ENCODE peak calls at places on chromosomes 16 and 17, in ten cellular contexts. T, K, B, A, Y, H, W, Q, G and R are unnamed samples.

GRCh38 chr16:88969361-88969831 is 7.6 kb downstream of the CBFA2T3 start:
- DNase-seq in A (peak), G (no peak), T (no peak), K (no peak), B (no peak), H (peak), Q (no peak), Y (no peak), W (no peak), R (no peak)

GRCh38 chr17:17682293-17682736 is 1.1 kb downstream of the RAI1 start:
- DNase-seq in K (no peak), G (no peak), Y (peak), H (no peak), T (no peak), B (no peak), Q (peak), W (peak), A (peak), R (peak)

GRCh38 chr16:81592353-81592866 is 147.8 kb downstream of the CMIP start:
- DNase-seq in W (no peak), A (no peak), G (no peak), K (no peak), T (no peak), B (no peak), Y (no peak), Q (no peak), H (no peak), R (no peak)

GRCh38 chr16:77618951-77619350 is 103.4 kb upstream of the NUDT7 start:
- DNase-seq in K (no peak), Q (no peak), H (no peak), T (no peak), G (no peak), B (no peak), W (no peak), Y (no peak), A (no peak), R (no peak)

GRCh38 chr16:1102921-1103648 is 7.0 kb upstream of the C1QTNF8 start:
- DNase-seq in T (peak), Q (peak), G (peak), K (no peak), B (no peak), W (peak), A (peak), H (no peak), Y (peak), R (peak)

GRCh38 chr17:6415616-6416015 is 19.3 kb downstream of the AIPL1 start:
- DNase-seq in W (no peak), Q (no peak), T (no peak), H (no peak), A (no peak), B (no peak), G (no peak), Y (no peak), K (no peak), R (no peak)

GRCh38 chr16:65386707-65387106 is 264.8 kb upstream of the CDH11 start:
- DNase-seq in A (no peak), W (no peak), Y (no peak), K (no peak), T (peak), B (no peak), H (no peak), Q (no peak), G (no peak), R (no peak)

GRCh38 chr16:89746043-89746442 is 24.7 kb downstream of the ZNF276 start:
- DNase-seq in Q (no peak), W (no peak), T (no peak), K (no peak), G (no peak), B (no peak), H (no peak), Y (no peak), A (no peak), R (no peak)

GRCh38 chr16:66910175-66910940 is 8.3 kb downstream of the CDH16 start:
- DNase-seq in K (no peak), G (no peak), T (no peak), Y (no peak), W (no peak), Q (no peak), H (no peak), B (no peak), A (peak), R (no peak)

GRCh38 chr17:62075308-62075815 is 10.3 kb upstream of the MED13 start:
- DNase-seq in A (no peak), T (peak), K (no peak), H (no peak), Q (no peak), W (no peak), Y (no peak), G (no peak), B (no peak), R (no peak)

GRCh38 chr16:8768701-8769100 is 28.7 kb downstream of the TMEM186 start:
- DNase-seq in T (no peak), G (no peak), Q (no peak), B (no peak), K (no peak), Y (no peak), H (no peak), A (no peak), W (no peak), R (no peak)

GRCh38 chr17:7555320-7555948 is 3.1 kb upstream of the TNFSF13 start:
- DNase-seq in W (no peak), A (no peak), H (no peak), T (no peak), G (no peak), Y (no peak), Q (no peak), K (no peak), B (no peak), R (no peak)

GRCh38 chr17:60392845-60393702 is 1.1 kb upstream of the USP32 start:
- DNase-seq in H (peak), B (peak), G (no peak), Y (peak), A (peak), Q (peak), K (peak), W (peak), T (peak), R (peak)

GRCh38 chr16:74751658-74752057 is 23.0 kb downstream of the FA2H start:
- DNase-seq in B (no peak), A (no peak), W (no peak), K (no peak), T (no peak), Y (no peak), H (no peak), Q (no peak), G (no peak), R (no peak)

GRCh38 chr16:30185141-30185682 is 1.8 kb downstream of the CORO1A start:
- DNase-seq in T (no peak), A (peak), H (no peak), W (no peak), G (no peak), Y (no peak), K (no peak), Q (no peak), B (peak), R (no peak)

GRCh38 chr17:79968116-79968515 is 67.6 kb downstream of the TBC1D16 start:
- DNase-seq in G (no peak), W (no peak), H (no peak), Y (no peak), A (peak), T (no peak), B (no peak), K (no peak), Q (no peak), R (no peak)

GRCh38 chr16:57196276-57196675 is 10.1 kb downstream of the RSPRY1 start:
- DNase-seq in B (no peak), A (no peak), H (no peak), K (no peak), Q (no peak), T (no peak), Y (no peak), W (no peak), G (no peak), R (no peak)

GRCh38 chr16:73145166-73145565 is 97.2 kb upstream of the ZFHX3 start:
- DNase-seq in B (no peak), Y (no peak), H (no peak), A (no peak), T (no peak), W (no peak), K (no peak), Q (no peak), G (no peak), R (no peak)

GRCh38 chr17:78576389-78577112 is 645 bp downstream of the DNAH17 start:
- DNase-seq in T (no peak), H (no peak), Y (no peak), B (no peak), Q (no peak), G (no peak), K (no peak), A (no peak), W (no peak), R (no peak)

GRCh38 chr17:5877948-5878347 is 192.2 kb upstream of the WSCD1 start:
- DNase-seq in T (peak), Y (no peak), A (no peak), Q (no peak), G (no peak), B (no peak), K (no peak), W (no peak), H (no peak), R (no peak)

GRCh38 chr16:30980434-30980833 is 4.6 kb upstream of the HSD3B7 start:
- DNase-seq in Q (no peak), K (peak), T (no peak), A (no peak), W (no peak), Y (no peak), H (no peak), B (no peak), G (no peak), R (no peak)

GRCh38 chr16:11078812-11079459 is 134.6 kb downstream of the CLEC16A start:
- DNase-seq in H (no peak), Y (no peak), B (no peak), W (peak), K (no peak), Q (no peak), G (no peak), A (no peak), T (peak), R (no peak)

GRCh38 chr17:76467366-76467765 is at the start of gene AANAT:
- DNase-seq in K (no peak), G (no peak), B (no peak), T (no peak), W (no peak), Y (no peak), H (no peak), Q (no peak), A (peak), R (no peak)

GRCh38 chr16:19871721-19872120 is 12.9 kb downstream of the GPRC5B start:
- DNase-seq in K (no peak), W (no peak), H (no peak), B (no peak), A (peak), Y (no peak), T (no peak), G (no peak), Q (no peak), R (no peak)

GRCh38 chr17:57722704-57723043 is 22.4 kb downstream of the CCDC182 start:
- DNase-seq in K (no peak), W (no peak), G (no peak), A (no peak), T (no peak), H (no peak), Q (no peak), B (no peak), Y (no peak), R (no peak)

GRCh38 chr17:77611791-77612466 is 346.6 kb upstream of the TNRC6C start:
- DNase-seq in H (no peak), Q (no peak), K (no peak), A (no peak), W (no peak), G (no peak), B (no peak), T (no peak), Y (no peak), R (no peak)

GRCh38 chr17:56665864-56666263 is 72.4 kb downstream of the NOG start:
- DNase-seq in G (no peak), A (no peak), H (no peak), T (no peak), W (no peak), Y (no peak), K (no peak), B (no peak), Q (no peak), R (no peak)

GRCh38 chr16:25893332-25893731 is 201.6 kb downstream of the HS3ST4 start:
- DNase-seq in K (no peak), W (no peak), H (no peak), T (no peak), Y (no peak), G (no peak), A (no peak), Q (no peak), B (no peak), R (no peak)

GRCh38 chr17:37744961-37745800 is at the start of gene HNF1B:
- DNase-seq in H (no peak), G (no peak), W (no peak), A (peak), K (no peak), Y (peak), Q (no peak), T (no peak), B (no peak), R (no peak)

GRCh38 chr17:63993368-63993990 is 4.7 kb upstream of the PRR29 start:
- DNase-seq in K (peak), Q (no peak), B (no peak), Y (no peak), H (no peak), W (no peak), G (no peak), T (no peak), A (peak), R (no peak)